ENCODE peak calls at places on chromosomes 2 and 18, in four cellular contexts. P, B, D and R are unnamed samples.

GRCh38 chr2:231672617-231673347 is 35.5 kb upstream of the PTMA start:
- DNase-seq in D (peak), B (peak), P (peak), R (no peak)

GRCh38 chr2:156436477-156437085 is 402 bp downstream of the GPD2 start:
- DNase-seq in B (no peak), P (no peak), D (no peak), R (no peak)

GRCh38 chr2:178882666-178883440 is 75.6 kb upstream of the TTN start:
- DNase-seq in B (no peak), P (peak), D (no peak), R (no peak)

GRCh38 chr18:78402966-78403365 is 576.7 kb upstream of the SALL3 start:
- DNase-seq in D (no peak), P (no peak), B (no peak), R (no peak)

GRCh38 chr2:240733803-240734495 is 42.3 kb downstream of the AQP12A start:
- DNase-seq in D (no peak), B (no peak), P (no peak), R (no peak)

GRCh38 chr2:40421643-40422297 is 30.1 kb downstream of the SLC8A1 start:
- DNase-seq in P (no peak), B (no peak), D (no peak), R (no peak)

GRCh38 chr2:236941106-236941505 is 144.6 kb upstream of the COPS8 start:
- DNase-seq in D (no peak), P (no peak), B (no peak), R (no peak)

GRCh38 chr2:177175917-177176668 is 36.5 kb upstream of the HNRNPA3 start:
- DNase-seq in D (no peak), P (no peak), B (no peak), R (no peak)

GRCh38 chr2:56654936-56655335 is 471.1 kb downstream of the CCDC85A start:
- DNase-seq in D (no peak), P (no peak), B (no peak), R (peak)

GRCh38 chr2:77228379-77228778 is 293.8 kb downstream of the LRRTM4 start:
- DNase-seq in B (no peak), D (peak), P (no peak), R (no peak)

GRCh38 chr2:225025917-225026571 is 16.2 kb downstream of the DOCK10 start:
- DNase-seq in P (peak), D (no peak), B (no peak), R (no peak)

GRCh38 chr18:74492259-74492658 is 3.9 kb upstream of the CNDP2 start:
- DNase-seq in D (no peak), B (no peak), P (no peak), R (no peak)

GRCh38 chr2:64203131-64204005 is 59.1 kb upstream of the PELI1 start:
- DNase-seq in B (no peak), P (no peak), D (peak), R (no peak)

GRCh38 chr2:234770081-234770506 is 181.7 kb upstream of the SH3BP4 start:
- DNase-seq in P (peak), D (no peak), B (no peak), R (no peak)

GRCh38 chr2:238882083-238882755 is 34.3 kb downstream of the TWIST2 start:
- DNase-seq in P (no peak), D (no peak), B (no peak), R (no peak)

GRCh38 chr2:135337066-135337465 is 194.0 kb downstream of the ZRANB3 start:
- DNase-seq in D (no peak), P (no peak), B (no peak), R (no peak)

GRCh38 chr2:40220177-40220925 is 231.5 kb downstream of the SLC8A1 start:
- DNase-seq in P (no peak), B (no peak), D (no peak), R (no peak)

GRCh38 chr2:86808315-86809161 is 17.8 kb upstream of the CD8A start:
- DNase-seq in P (peak), D (peak), B (peak), R (peak)
- H3K27ac ChIP-seq in P (no peak), D (no peak), B (peak), R (peak)

DNA sequence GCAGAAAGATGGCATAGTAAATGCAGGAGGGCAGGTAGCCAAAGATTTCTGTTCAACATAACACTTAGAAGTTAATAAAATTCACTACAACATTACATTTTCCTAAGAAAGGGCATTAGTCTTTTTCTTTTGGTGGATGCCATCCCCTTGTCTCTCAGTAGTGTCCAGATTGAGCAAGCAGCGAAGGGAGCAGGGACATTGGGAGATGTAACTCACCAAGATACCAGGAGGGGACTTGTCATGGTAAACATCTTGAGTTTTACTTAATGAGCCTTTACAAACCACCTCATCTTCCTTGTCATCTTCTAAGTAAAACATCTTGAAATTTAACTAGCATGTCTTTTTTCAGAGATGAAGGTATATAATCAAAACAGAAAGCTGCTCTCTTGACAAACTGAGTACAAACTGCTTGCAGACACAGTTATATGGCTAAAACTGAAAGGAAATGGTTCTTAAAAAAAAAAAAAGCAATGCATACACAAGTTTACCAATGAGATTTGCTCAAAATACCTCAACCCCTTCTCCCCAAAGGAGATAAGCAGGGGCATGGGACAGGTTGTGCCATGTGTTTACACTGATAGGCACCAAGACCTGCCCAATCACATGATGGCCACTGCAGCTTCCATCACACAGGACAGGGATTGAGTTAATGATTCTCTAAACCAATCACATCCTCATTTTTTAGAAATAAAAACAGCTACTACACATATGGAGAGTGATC is 30.3 kb downstream of the LPIN2 start:
- DNase-seq in D (no peak), B (no peak), P (no peak), R (no peak)
- H3K27ac ChIP-seq in D (no peak), B (no peak), P (peak), R (no peak)

DNA sequence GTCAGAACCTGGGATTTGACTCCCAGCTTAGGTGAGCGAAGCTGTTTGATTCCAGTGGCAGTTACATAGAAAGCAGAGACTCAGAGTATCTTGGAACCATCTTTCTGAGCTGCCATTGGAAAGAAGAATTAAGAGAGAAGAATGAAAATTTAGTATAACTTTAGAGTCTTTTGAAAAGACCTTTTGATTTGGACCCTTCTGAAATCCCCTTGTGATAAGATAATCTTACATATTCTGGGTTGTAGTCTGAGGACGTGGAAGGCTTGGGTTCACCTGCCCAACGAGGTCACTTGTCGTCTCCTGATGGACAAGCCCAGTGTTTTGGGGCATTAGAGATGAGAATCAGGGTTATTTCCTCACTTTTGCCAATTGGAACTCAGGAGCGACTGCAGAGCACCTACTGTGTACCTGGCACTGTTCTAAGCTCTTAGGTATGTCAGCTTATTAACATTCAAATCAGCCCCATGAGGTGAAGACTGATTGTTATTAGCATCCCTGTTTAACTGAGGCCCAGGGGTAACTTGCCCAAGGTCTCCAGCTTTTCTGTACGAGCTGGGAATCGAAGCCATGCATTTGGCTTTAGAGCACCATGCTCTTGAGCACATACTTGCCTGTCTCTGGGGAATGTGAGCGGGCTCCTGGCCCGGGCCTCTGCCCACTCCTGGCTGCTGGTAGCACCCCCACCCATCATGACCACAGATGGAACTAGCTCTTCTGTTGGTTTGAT is 2.9 kb downstream of the HK2 start:
- DNase-seq in B (no peak), P (no peak), D (no peak), R (no peak)
- H3K27ac ChIP-seq in B (no peak), P (no peak), D (no peak), R (no peak)

GRCh38 chr2:191171708-191172355 is 21.0 kb upstream of the STAT4 start:
- DNase-seq in B (no peak), P (peak), D (no peak), R (peak)
- H3K27ac ChIP-seq in B (no peak), P (peak), D (no peak), R (peak)

DNA sequence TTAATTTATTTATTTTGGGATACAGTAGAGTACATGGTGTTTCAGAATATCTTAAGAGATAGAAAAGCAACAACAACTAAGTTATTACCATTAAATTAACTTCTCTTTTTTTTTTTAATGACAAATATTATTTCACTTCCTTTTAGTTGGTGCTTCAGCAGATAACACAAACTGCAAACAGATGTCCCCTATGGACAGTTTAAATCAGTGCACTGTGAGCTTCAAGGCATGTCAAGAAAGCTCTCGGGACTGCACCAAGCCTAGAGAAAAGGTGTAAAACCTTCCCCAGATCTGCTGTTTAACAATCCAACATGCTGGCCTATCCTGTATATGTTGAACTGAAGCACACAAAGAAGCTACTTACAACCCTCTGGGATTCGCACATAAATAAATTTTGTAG is 122.7 kb downstream of the TCF4 start:
- DNase-seq in D (no peak), P (no peak), B (no peak), R (no peak)
- H3K27ac ChIP-seq in D (no peak), P (no peak), B (no peak), R (no peak)

GRCh38 chr18:62881509-62882016 is 166.2 kb downstream of the PHLPP1 start:
- DNase-seq in B (peak), P (peak), D (no peak), R (peak)

GRCh38 chr18:62880034-62880433 is 164.7 kb downstream of the PHLPP1 start:
- DNase-seq in D (no peak), P (no peak), B (no peak), R (no peak)

GRCh38 chr18:62885804-62886203 is 170.5 kb downstream of the PHLPP1 start:
- DNase-seq in B (no peak), P (no peak), D (no peak), R (no peak)

GRCh38 chr18:62880673-62881364 is 165.5 kb downstream of the PHLPP1 start:
- DNase-seq in P (no peak), B (no peak), D (no peak), R (no peak)

DNA sequence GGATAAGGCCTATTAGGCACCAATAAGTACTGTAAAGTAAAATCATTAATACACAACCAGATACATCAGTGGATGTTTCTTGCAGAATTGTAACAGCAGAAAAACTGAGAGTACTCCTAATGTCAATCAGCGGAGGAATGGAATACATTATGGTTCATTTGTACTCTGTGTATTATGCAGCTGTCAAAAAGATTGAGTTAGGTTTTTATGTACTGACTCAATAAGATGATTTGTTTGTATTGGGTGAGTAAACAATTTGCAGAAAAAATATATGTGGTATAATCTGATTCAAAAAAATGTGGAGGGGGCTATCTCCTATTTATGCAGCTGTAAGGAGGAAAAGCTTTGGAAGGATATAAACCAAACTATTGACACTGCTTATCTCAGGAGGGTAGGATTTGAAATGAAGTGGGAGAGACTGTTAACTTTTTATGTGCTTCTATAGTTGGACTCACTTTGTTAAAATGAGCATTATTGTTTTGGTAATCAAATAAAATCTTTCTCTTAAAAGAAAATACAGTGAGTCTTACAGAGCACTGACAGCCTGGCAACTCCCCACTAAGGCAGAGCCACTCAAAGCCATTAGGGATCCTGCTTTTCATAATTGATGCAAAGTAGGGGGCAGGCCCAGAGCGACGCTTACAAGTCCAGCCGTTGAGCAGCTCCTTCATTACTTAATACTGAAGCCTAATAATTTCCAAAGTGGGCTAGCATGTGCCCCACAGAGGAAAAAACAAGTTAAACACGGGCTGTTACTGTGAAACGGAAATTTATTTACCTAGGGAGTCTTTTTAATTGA is 168.8 kb downstream of the PHLPP1 start:
- DNase-seq in B (no peak), P (no peak), D (no peak), R (no peak)
- H3K27ac ChIP-seq in B (no peak), P (no peak), D (no peak), R (no peak)

DNA sequence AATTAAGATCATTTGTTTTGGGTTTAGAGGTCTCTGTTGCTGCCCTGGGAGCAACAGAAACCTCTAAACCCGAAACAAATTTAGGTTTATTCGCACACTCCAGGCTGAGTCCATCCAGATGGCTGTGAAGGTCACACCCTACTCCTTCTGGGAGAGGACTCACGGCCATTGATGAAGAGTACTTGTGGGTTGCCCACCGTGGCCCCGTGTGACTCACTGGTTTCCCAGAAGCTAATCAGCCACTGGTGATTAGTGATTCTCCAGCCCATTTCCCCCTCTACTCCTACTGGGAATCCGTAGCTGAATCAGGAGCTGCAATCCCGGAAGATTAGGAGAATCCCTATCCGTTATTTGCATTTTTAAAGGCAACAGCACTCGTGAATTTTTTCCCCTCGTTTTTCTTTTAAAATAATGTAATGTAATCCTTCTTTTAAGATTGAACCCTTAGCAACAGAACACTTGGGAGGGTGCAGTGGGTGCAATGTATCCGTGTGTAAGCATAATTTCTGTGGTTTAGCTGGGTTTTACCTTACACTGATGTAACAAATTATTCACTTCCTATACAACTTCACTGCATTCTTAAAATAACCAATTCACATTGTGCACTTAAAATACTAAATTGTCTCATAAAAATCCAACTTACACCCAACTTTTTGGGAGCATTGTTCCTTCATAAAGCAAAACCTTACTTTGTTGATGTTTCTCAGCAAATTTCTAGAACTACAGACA is 27.5 kb upstream of the EPAS1 start:
- DNase-seq in P (peak), B (no peak), D (no peak), R (no peak)
- H3K27ac ChIP-seq in P (peak), B (no peak), D (no peak), R (no peak)